ENCODE peak calls at places on chromosomes 5 and 9, in four cellular contexts. D, A, O and X are unnamed samples.

GRCh38 chr9:134375011-134375390 is 48.7 kb downstream of the RXRA start:
- DNase-seq in A (no peak), D (no peak), O (no peak), X (no peak)

GRCh38 chr9:6640268-6641072 is 5.1 kb downstream of the GLDC start:
- DNase-seq in D (no peak), A (no peak), O (no peak), X (no peak)

GRCh38 chr5:132414634-132415377 is 45.3 kb downstream of the SLC22A5 start:
- DNase-seq in O (no peak), D (peak), A (no peak), X (peak)

GRCh38 chr5:59842999-59843398 is 50.5 kb downstream of the PDE4D start:
- DNase-seq in O (no peak), D (no peak), A (peak), X (no peak)

GRCh38 chr9:16625106-16625505 is 245.4 kb downstream of the BNC2 start:
- DNase-seq in A (no peak), O (no peak), D (no peak), X (no peak)

GRCh38 chr9:112332977-112333638 is at the start of gene PTBP3:
- DNase-seq in A (peak), O (peak), D (peak), X (no peak)

GRCh38 chr9:133635506-133635902 is 659 bp upstream of the DBH start:
- DNase-seq in D (no peak), A (no peak), O (no peak), X (no peak)

GRCh38 chr5:378301-378891 is 56.9 kb downstream of the AHRR start:
- DNase-seq in D (no peak), O (peak), A (no peak), X (no peak)

GRCh38 chr5:139600336-139600949 is 39.3 kb downstream of the UBE2D2 start:
- DNase-seq in O (no peak), D (no peak), A (no peak), X (peak)

GRCh38 chr5:170287532-170287931 is 10.0 kb downstream of the LCP2 start:
- DNase-seq in D (peak), A (no peak), O (no peak), X (no peak)

GRCh38 chr5:151094861-151095260 is 14.0 kb upstream of the TNIP1 start:
- DNase-seq in D (no peak), O (no peak), A (no peak), X (no peak)

GRCh38 chr5:37792976-37793328 is 46.9 kb downstream of the GDNF start:
- DNase-seq in O (no peak), A (peak), D (no peak), X (no peak)

GRCh38 chr5:88203977-88204735 is 64.5 kb downstream of the TMEM161B start:
- DNase-seq in D (no peak), A (no peak), O (peak), X (no peak)

GRCh38 chr5:107672212-107673105 is 1.7 kb upstream of the EFNA5 start:
- DNase-seq in D (peak), A (peak), O (peak), X (peak)

GRCh38 chr9:90936380-90936779 is 134.8 kb downstream of the SYK start:
- DNase-seq in D (peak), A (no peak), O (no peak), X (no peak)

GRCh38 chr5:175494271-175495183 is 16.2 kb downstream of the SFXN1 start:
- DNase-seq in D (no peak), A (no peak), O (no peak), X (peak)

GRCh38 chr9:78572266-78572665 is 275.3 kb downstream of the PSAT1 start:
- DNase-seq in A (no peak), D (no peak), O (no peak), X (no peak)

GRCh38 chr5:165244407-165244806 is 1739.0 kb downstream of the MAT2B start:
- DNase-seq in A (no peak), O (no peak), D (no peak), X (no peak)